ENCODE peak calls at places on chromosomes 11 and 22, in five cellular contexts. One of them, this sample, is unnamed.

GRCh38 chr11:5203366-5203765 is 2.9 kb upstream of the OR51V1 start:
- DNase-seq in NCI-H1417: no peak
- DNase-seq in bronchial epithelial cell: no peak
- DNase-seq in NCI-H2171: no peak
- DNase-seq in Ammon's horn: no peak
- DNase-seq in this sample: no peak

GRCh38 chr11:74559934-74560309 is 32.5 kb upstream of the POLD3 start:
- DNase-seq in NCI-H1417: no peak
- DNase-seq in bronchial epithelial cell: no peak
- DNase-seq in NCI-H2171: no peak
- DNase-seq in Ammon's horn: no peak
- DNase-seq in this sample: no peak

GRCh38 chr11:85279267-85279666 is 347.9 kb downstream of the DLG2 start:
- DNase-seq in NCI-H1417: no peak
- DNase-seq in bronchial epithelial cell: no peak
- DNase-seq in NCI-H2171: no peak
- DNase-seq in Ammon's horn: no peak
- DNase-seq in this sample: no peak

GRCh38 chr11:15484398-15484797 is 369.7 kb downstream of the INSC start:
- DNase-seq in NCI-H1417: no peak
- DNase-seq in bronchial epithelial cell: no peak
- DNase-seq in NCI-H2171: no peak
- DNase-seq in Ammon's horn: peak; percentile 60
- DNase-seq in this sample: no peak

GRCh38 chr22:48488611-48489456 is 1338.8 kb downstream of the BRD1 start:
- DNase-seq in NCI-H1417: no peak
- DNase-seq in bronchial epithelial cell: no peak
- DNase-seq in NCI-H2171: peak; percentile 56
- DNase-seq in Ammon's horn: no peak
- DNase-seq in this sample: no peak

GRCh38 chr22:30298005-30298701 is 8.8 kb upstream of the CASTOR1 start:
- DNase-seq in NCI-H1417: no peak
- DNase-seq in bronchial epithelial cell: peak; percentile 90
- DNase-seq in NCI-H2171: no peak
- DNase-seq in Ammon's horn: no peak
- DNase-seq in this sample: no peak

GRCh38 chr11:14052198-14052597 is 89.7 kb downstream of the SPON1 start:
- DNase-seq in NCI-H1417: no peak
- DNase-seq in bronchial epithelial cell: no peak
- DNase-seq in NCI-H2171: no peak
- DNase-seq in Ammon's horn: no peak
- DNase-seq in this sample: no peak

GRCh38 chr11:34721646-34722045 is 100.8 kb downstream of the EHF start:
- DNase-seq in NCI-H1417: no peak
- DNase-seq in bronchial epithelial cell: no peak
- DNase-seq in NCI-H2171: no peak
- DNase-seq in Ammon's horn: no peak
- DNase-seq in this sample: no peak

GRCh38 chr11:71525938-71526495 is 1.1 kb upstream of the KRTAP5-7 start:
- DNase-seq in NCI-H1417: no peak
- DNase-seq in bronchial epithelial cell: no peak
- DNase-seq in NCI-H2171: no peak
- DNase-seq in Ammon's horn: no peak
- DNase-seq in this sample: no peak

GRCh38 chr11:128840137-128840536 is 27.0 kb downstream of the KCNJ1 start:
- DNase-seq in NCI-H1417: no peak
- DNase-seq in bronchial epithelial cell: no peak
- DNase-seq in NCI-H2171: no peak
- DNase-seq in Ammon's horn: no peak
- DNase-seq in this sample: no peak

GRCh38 chr22:17120281-17120680 is 879 bp downstream of the TMEM121B start:
- DNase-seq in NCI-H1417: peak; percentile 38
- DNase-seq in bronchial epithelial cell: no peak
- DNase-seq in NCI-H2171: no peak
- DNase-seq in Ammon's horn: no peak
- DNase-seq in this sample: no peak

GRCh38 chr11:67404515-67405195 is 772 bp downstream of the TBC1D10C start:
- DNase-seq in NCI-H1417: no peak
- DNase-seq in bronchial epithelial cell: no peak
- DNase-seq in NCI-H2171: no peak
- DNase-seq in Ammon's horn: no peak
- DNase-seq in this sample: no peak

GRCh38 chr11:64960719-64961118 is 11.2 kb downstream of the MAJIN start:
- DNase-seq in NCI-H1417: no peak
- DNase-seq in bronchial epithelial cell: no peak
- DNase-seq in NCI-H2171: no peak
- DNase-seq in Ammon's horn: no peak
- DNase-seq in this sample: no peak

GRCh38 chr11:76329084-76329648 is 51.8 kb downstream of the THAP12 start:
- DNase-seq in NCI-H1417: no peak
- DNase-seq in bronchial epithelial cell: no peak
- DNase-seq in NCI-H2171: no peak
- DNase-seq in Ammon's horn: no peak
- DNase-seq in this sample: no peak

GRCh38 chr22:28883917-28884753 is 763 bp downstream of the ZNRF3 start:
- DNase-seq in NCI-H1417: peak; percentile 64
- DNase-seq in bronchial epithelial cell: no peak
- DNase-seq in NCI-H2171: no peak
- DNase-seq in Ammon's horn: no peak
- DNase-seq in this sample: no peak

GRCh38 chr22:48664586-48664985 is 1163.1 kb downstream of the BRD1 start:
- DNase-seq in NCI-H1417: no peak
- DNase-seq in bronchial epithelial cell: no peak
- DNase-seq in NCI-H2171: no peak
- DNase-seq in Ammon's horn: no peak
- DNase-seq in this sample: no peak